ENCODE peak calls at places on chromosome 9, in six cellular contexts. A is H1, K is Peyer's patch, G is tibial nerve, J is heart left ventricle, T is transverse colon. D is an unnamed sample.

GRCh38 chr9:68779558-68780376 is 74.7 kb downstream of the PIP5K1B start:
- DNase-seq in A (peak), K (peak), G (peak), J (peak), T (peak), D (peak)

GRCh38 chr9:89863141-89863540 is 258.3 kb downstream of the GADD45G start:
- DNase-seq in A (no peak), K (no peak), G (no peak), J (no peak), T (no peak), D (no peak)

GRCh38 chr9:14670718-14671117 is 22.5 kb downstream of the ZDHHC21 start:
- DNase-seq in A (no peak), K (no peak), G (no peak), J (no peak), T (no peak), D (no peak)

GRCh38 chr9:72828281-72828731 is 124.5 kb downstream of the ALDH1A1 start:
- DNase-seq in A (no peak), K (no peak), G (no peak), J (no peak), T (no peak), D (no peak)

GRCh38 chr9:2718001-2718697 is 839 bp downstream of the KCNV2 start:
- DNase-seq in A (no peak), K (no peak), G (no peak), J (no peak), T (no peak), D (no peak)

GRCh38 chr9:20220286-20220685 is 402.0 kb downstream of the MLLT3 start:
- DNase-seq in A (no peak), K (no peak), G (no peak), J (no peak), T (no peak), D (no peak)

GRCh38 chr9:16318516-16319060 is 551.9 kb downstream of the BNC2 start:
- DNase-seq in A (no peak), K (no peak), G (no peak), J (no peak), T (no peak), D (no peak)

GRCh38 chr9:133351526-133351907 is 3.5 kb downstream of the RPL7A start:
- DNase-seq in A (no peak), K (no peak), G (no peak), J (no peak), T (no peak), D (no peak)

GRCh38 chr9:92147030-92147853 is 32.0 kb upstream of the SPTLC1 start:
- DNase-seq in A (no peak), K (no peak), G (no peak), J (peak), T (peak), D (peak)

GRCh38 chr9:25177858-25178257 is 500.4 kb downstream of the TUSC1 start:
- DNase-seq in A (no peak), K (no peak), G (no peak), J (no peak), T (no peak), D (no peak)

GRCh38 chr9:127779136-127779981 is 893 bp upstream of the SH2D3C start:
- DNase-seq in A (no peak), K (peak), G (no peak), J (no peak), T (peak), D (no peak)

GRCh38 chr9:129138476-129139232 is 27.4 kb downstream of the PTPA start:
- DNase-seq in A (no peak), K (no peak), G (peak), J (peak), T (peak), D (peak)

GRCh38 chr9:110604101-110604710 is 24.7 kb upstream of the SVEP1 start:
- DNase-seq in A (no peak), K (no peak), G (no peak), J (no peak), T (no peak), D (no peak)

GRCh38 chr9:114198249-114199040 is 43.1 kb downstream of the COL27A1 start:
- DNase-seq in A (no peak), K (no peak), G (no peak), J (no peak), T (no peak), D (no peak)

GRCh38 chr9:112168197-112168596 is 6.9 kb downstream of the SUSD1 start:
- DNase-seq in A (no peak), K (no peak), G (no peak), J (no peak), T (peak), D (no peak)

GRCh38 chr9:20872340-20872977 is 159.0 kb downstream of the HACD4 start:
- DNase-seq in A (no peak), K (no peak), G (no peak), J (no peak), T (no peak), D (no peak)

GRCh38 chr9:92385953-92386352 is 18.4 kb downstream of the OGN start:
- DNase-seq in A (no peak), K (no peak), G (no peak), J (no peak), T (no peak), D (no peak)

GRCh38 chr9:133282454-133283238 is 7.6 kb upstream of the ABO start:
- DNase-seq in A (no peak), K (no peak), G (no peak), J (no peak), T (peak), D (no peak)

GRCh38 chr9:35689601-35690446 is at the start of gene TPM2:
- DNase-seq in A (peak), K (no peak), G (no peak), J (peak), T (peak), D (peak)

GRCh38 chr9:114361542-114361941 is 26.2 kb downstream of the AKNA start:
- DNase-seq in A (no peak), K (no peak), G (no peak), J (no peak), T (no peak), D (no peak)

GRCh38 chr9:115267788-115268187 is 149.8 kb upstream of the TNC start:
- DNase-seq in A (no peak), K (no peak), G (no peak), J (no peak), T (no peak), D (no peak)

GRCh38 chr9:99294850-99295461 is 72.9 kb downstream of the SEC61B start:
- DNase-seq in A (no peak), K (no peak), G (no peak), J (no peak), T (no peak), D (no peak)
- TF ChIP-seq POLR2A in A (no peak), K (no peak), G (no peak), J (no peak), T (no peak), D (no peak)

DNA sequence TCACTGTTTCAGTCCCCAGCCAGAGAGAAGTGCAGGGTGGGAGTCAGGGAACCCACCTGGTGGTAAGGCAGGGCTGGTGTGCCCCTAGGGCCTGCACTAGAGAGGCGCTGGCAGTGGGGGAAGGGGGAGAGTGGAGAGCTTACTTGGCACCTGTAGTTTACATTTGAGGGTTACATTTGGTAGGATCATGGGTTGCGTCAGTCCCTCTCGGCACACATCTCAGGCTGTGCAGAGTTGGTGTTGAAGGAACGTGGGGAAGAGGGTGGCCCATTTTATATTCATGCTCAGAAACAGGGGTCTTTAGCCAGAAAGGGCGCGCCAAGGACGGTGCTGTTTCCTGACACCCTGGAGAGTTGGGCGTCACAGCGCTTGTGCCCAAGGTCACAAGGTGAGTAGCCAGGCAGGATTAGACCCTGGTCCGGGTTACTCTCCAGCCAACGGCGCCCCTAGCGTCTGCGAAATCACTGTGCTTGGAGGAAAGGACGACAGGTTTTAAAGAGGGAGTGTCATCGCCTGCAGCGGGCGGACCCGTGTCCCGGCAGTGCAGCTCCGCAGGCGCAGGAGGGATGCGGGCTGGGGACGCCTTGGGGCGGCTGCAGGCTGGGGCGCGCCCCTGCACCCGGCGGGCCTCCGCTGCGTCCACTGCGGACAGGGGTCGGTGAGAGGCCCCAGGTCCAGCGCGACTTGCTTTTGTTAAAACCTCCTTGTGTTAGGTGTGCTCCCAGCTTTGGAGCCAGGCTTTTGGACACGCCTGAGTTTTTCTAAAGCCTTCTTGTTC is 272.6 kb downstream of the FANCC start:
- DNase-seq in A (peak), K (no peak), G (no peak), J (peak), T (peak), D (no peak)
- TF ChIP-seq CTCF in A (peak), K (no peak), G (no peak), J (peak), T (peak), D (no peak)

GRCh38 chr9:123639743-123640142 is 283.7 kb downstream of the CRB2 start:
- DNase-seq in A (no peak), K (no peak), G (no peak), J (no peak), T (no peak), D (no peak)

GRCh38 chr9:123642291-123643278 is 286.6 kb downstream of the CRB2 start:
- DNase-seq in A (no peak), K (no peak), G (no peak), J (peak), T (peak), D (peak)

GRCh38 chr9:123643518-123643917 is 286.4 kb downstream of the DENND1A start:
- DNase-seq in A (no peak), K (no peak), G (no peak), J (no peak), T (peak), D (no peak)

GRCh38 chr9:123637940-123638634 is 282.1 kb downstream of the CRB2 start:
- DNase-seq in A (no peak), K (no peak), G (no peak), J (no peak), T (peak), D (no peak)

GRCh38 chr9:123640792-123641222 is 284.8 kb downstream of the CRB2 start:
- DNase-seq in A (no peak), K (no peak), G (no peak), J (no peak), T (no peak), D (no peak)
- H3K4me3 ChIP-seq in A (no peak), K (no peak), G (no peak), J (no peak), T (no peak), D (no peak)

DNA sequence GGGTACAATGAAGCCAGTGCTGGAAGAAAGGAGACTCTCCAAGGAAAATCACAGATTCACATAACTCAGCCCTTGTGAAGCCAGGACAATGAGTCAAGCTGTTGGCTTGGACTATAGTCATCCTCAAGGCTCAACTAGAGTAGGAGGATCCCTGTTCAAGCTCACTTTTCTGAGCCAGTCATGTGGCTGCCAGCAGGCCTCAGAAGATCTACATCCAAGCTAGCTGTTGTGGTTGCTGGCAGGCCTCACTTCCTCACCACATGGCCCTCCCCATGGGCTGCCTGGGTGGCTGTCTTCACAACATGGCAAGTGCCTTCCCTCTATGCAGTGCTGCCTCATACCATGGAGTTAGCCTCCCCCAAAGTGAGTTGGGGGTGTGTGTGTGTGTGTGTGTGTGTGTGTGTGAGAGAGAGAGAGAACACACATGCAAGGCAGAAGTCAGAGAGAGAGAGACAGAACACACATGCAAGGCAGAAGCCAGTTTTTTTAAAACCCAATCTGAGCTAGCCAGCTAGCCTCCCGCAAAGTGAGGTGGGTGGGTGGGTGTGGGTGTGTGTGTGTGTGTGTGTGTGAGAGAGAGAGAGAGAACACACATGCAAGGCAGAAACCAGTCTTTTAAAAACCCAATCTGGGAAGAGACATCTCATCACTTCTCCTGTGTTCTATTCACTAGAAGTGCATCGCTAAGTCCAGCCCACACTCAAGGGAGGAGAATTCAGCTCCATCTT is 17.1 kb downstream of the SCAI start:
- DNase-seq in A (no peak), K (peak), G (peak), J (peak), T (peak), D (peak)
- TF ChIP-seq POLR2A in A (no peak), K (no peak), G (no peak), J (no peak), T (no peak), D (no peak)

GRCh38 chr9:85899388-85899787 is 41.6 kb upstream of the NAA35 start:
- DNase-seq in A (no peak), K (no peak), G (no peak), J (no peak), T (no peak), D (no peak)

GRCh38 chr9:85900504-85901201 is 40.3 kb upstream of the NAA35 start:
- DNase-seq in A (peak), K (no peak), G (no peak), J (no peak), T (peak), D (no peak)

GRCh38 chr9:85895685-85896084 is 45.3 kb upstream of the NAA35 start:
- DNase-seq in A (no peak), K (no peak), G (no peak), J (no peak), T (no peak), D (no peak)

GRCh38 chr9:85897853-85898252 is 43.1 kb upstream of the NAA35 start:
- DNase-seq in A (no peak), K (no peak), G (no peak), J (no peak), T (no peak), D (no peak)

GRCh38 chr9:85898288-85898802 is 42.6 kb upstream of the NAA35 start:
- DNase-seq in A (no peak), K (no peak), G (no peak), J (no peak), T (no peak), D (no peak)
- TF ChIP-seq CTCF in A (no peak), K (no peak), G (no peak), J (no peak), T (no peak), D (no peak)

DNA sequence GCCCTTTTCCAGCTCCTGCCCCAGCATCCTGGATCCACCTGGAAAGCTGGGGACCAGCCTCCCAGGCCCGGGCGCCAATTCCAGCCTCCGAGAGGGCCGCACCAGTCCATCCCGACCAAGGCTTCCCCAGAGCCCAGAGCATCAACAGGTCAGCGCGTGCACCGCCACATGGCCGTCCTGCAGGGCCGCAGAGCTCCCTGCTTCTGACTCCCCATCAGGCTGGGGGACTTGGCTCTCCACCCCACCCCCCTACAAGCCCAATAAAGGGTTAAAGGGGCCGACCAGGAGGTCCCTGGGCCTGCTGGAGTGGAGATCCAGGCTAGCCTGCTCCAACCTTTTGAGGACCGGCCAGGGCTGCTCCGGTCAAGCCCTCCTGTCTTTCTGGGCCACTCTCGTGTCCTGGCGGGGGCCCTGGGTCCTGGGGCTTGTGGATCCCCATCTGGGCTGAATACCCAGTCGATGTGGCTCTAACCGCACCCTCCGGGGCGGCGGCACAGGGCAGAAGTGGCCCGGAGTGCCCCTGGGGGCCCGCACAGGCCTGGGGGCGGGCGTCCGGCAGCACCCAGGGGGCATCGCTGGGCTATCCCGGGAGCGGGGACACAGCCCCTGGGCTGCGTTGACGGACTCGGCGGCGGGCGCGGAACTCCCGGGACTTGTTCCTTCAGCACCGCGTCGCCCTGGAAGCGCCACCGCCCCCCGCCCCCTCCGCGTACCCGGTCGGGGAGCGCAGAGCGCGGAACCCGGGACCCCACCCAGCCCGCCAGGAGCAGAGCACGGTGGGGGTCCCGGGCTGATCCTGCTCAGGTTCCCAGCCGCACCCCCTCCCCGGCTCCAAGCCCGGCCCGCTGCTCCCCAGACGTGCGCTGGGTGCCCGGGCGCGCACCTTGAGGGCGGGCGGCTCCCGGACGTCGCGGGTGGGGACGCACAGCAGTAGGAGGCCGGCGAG is 590 bp downstream of the ENTPD2 start:
- DNase-seq in A (no peak), K (no peak), G (no peak), J (no peak), T (no peak), D (no peak)
- H3K4me3 ChIP-seq in A (peak), K (peak), G (peak), J (peak), T (peak), D (peak)

D was measured in ovary.